ENCODE peak calls at places on chromosomes 1 and 21, in six cellular contexts. X, V, Q, J, N and B are unnamed samples.

GRCh38 chr21:31873696-31874599 is 1.1 kb downstream of the HUNK start:
- DNase-seq in X (peak; percentile 74), V (no peak), Q (peak; percentile 6), J (no peak), N (no peak), B (peak; percentile 43)

GRCh38 chr1:8538502-8538901 is 220.6 kb downstream of the SLC45A1 start:
- DNase-seq in X (no peak), V (no peak), Q (no peak), J (no peak), N (no peak), B (no peak)

GRCh38 chr1:41277371-41277994 is 35.4 kb upstream of the SCMH1 start:
- DNase-seq in X (no peak), V (no peak), Q (no peak), J (no peak), N (no peak), B (no peak)

GRCh38 chr1:214216031-214216430 is 64.9 kb upstream of the SMYD2 start:
- DNase-seq in X (no peak), V (no peak), Q (no peak), J (no peak), N (no peak), B (no peak)

GRCh38 chr21:35011681-35012080 is 37.4 kb downstream of the RUNX1 start:
- DNase-seq in X (no peak), V (no peak), Q (no peak), J (no peak), N (no peak), B (no peak)

GRCh38 chr1:48469616-48470500 is 2.1 kb downstream of the SPATA6 start:
- DNase-seq in X (no peak), V (peak; percentile 90), Q (peak; percentile 69), J (no peak), N (peak; percentile 60), B (no peak)

GRCh38 chr1:110921953-110922352 is 41.8 kb downstream of the LRIF1 start:
- DNase-seq in X (no peak), V (no peak), Q (no peak), J (no peak), N (no peak), B (no peak)

GRCh38 chr1:18949689-18950414 is 6.6 kb downstream of the IFFO2 start:
- DNase-seq in X (peak; percentile 46), V (peak; percentile 45), Q (no peak), J (no peak), N (no peak), B (peak; percentile 57)

GRCh38 chr1:39129514-39129913 is 75.0 kb upstream of the MACF1 start:
- DNase-seq in X (no peak), V (no peak), Q (peak; percentile 96), J (no peak), N (no peak), B (no peak)

GRCh38 chr1:188070848-188071247 is 1242.1 kb downstream of the PLA2G4A start:
- DNase-seq in X (peak; percentile 25), V (no peak), Q (no peak), J (no peak), N (no peak), B (no peak)

GRCh38 chr1:238652346-238652968 is 733.9 kb upstream of the CHRM3 start:
- DNase-seq in X (no peak), V (peak; percentile 80), Q (no peak), J (no peak), N (peak; percentile 81), B (no peak)

GRCh38 chr1:111976332-111976731 is 13.1 kb downstream of the KCND3 start:
- DNase-seq in X (no peak), V (no peak), Q (peak; percentile 76), J (no peak), N (no peak), B (no peak)

GRCh38 chr21:42524341-42525227 is 10.9 kb downstream of the SLC37A1 start:
- DNase-seq in X (peak; percentile 53), V (peak; percentile 89), Q (peak; percentile 91), J (no peak), N (peak; percentile 15), B (no peak)

GRCh38 chr1:22444856-22445255 is 6.8 kb upstream of the ZBTB40 start:
- DNase-seq in X (no peak), V (no peak), Q (no peak), J (no peak), N (no peak), B (no peak)

GRCh38 chr1:225892307-225892706 is 3.4 kb upstream of the LEFTY1 start:
- DNase-seq in X (no peak), V (no peak), Q (no peak), J (no peak), N (no peak), B (no peak)

GRCh38 chr1:222530852-222531251 is 17.1 kb downstream of the HHIPL2 start:
- DNase-seq in X (no peak), V (no peak), Q (peak; percentile 8), J (no peak), N (no peak), B (no peak)

GRCh38 chr1:85189120-85189519 is 11.7 kb downstream of the SYDE2 start:
- DNase-seq in X (no peak), V (no peak), Q (no peak), J (no peak), N (no peak), B (no peak)

GRCh38 chr1:32447469-32448185 is 17.2 kb upstream of the ZBTB8B start:
- DNase-seq in X (peak; percentile 81), V (peak; percentile 12), Q (no peak), J (no peak), N (peak; percentile 81), B (no peak)

GRCh38 chr1:178510155-178510554 is 2.8 kb upstream of the TEX35 start:
- DNase-seq in X (no peak), V (no peak), Q (no peak), J (no peak), N (no peak), B (no peak)

GRCh38 chr21:38170283-38170682 is 86.5 kb upstream of the KCNJ15 start:
- DNase-seq in X (peak; percentile 44), V (peak; percentile 13), Q (no peak), J (no peak), N (peak; percentile 17), B (no peak)

GRCh38 chr1:198913667-198914066 is 274.8 kb downstream of the PTPRC start:
- DNase-seq in X (no peak), V (peak; percentile 83), Q (no peak), J (no peak), N (no peak), B (no peak)

GRCh38 chr1:3717715-3718601 is 34.3 kb upstream of the CCDC27 start:
- DNase-seq in X (peak; percentile 81), V (no peak), Q (no peak), J (no peak), N (no peak), B (no peak)

GRCh38 chr1:161190962-161191521 is 7.8 kb downstream of the ADAMTS4 start:
- DNase-seq in X (no peak), V (no peak), Q (no peak), J (no peak), N (no peak), B (no peak)

GRCh38 chr1:155951753-155952504 is 10.5 kb downstream of the RXFP4 start:
- DNase-seq in X (no peak), V (no peak), Q (peak; percentile 22), J (no peak), N (no peak), B (no peak)

GRCh38 chr1:206672844-206673758 is 11.6 kb upstream of the MAPKAPK2 start:
- DNase-seq in X (no peak), V (no peak), Q (no peak), J (no peak), N (peak; percentile 54), B (no peak)

GRCh38 chr1:161505892-161506173 is 576 bp downstream of the FCGR2A start:
- DNase-seq in X (no peak), V (no peak), Q (no peak), J (no peak), N (no peak), B (no peak)

GRCh38 chr21:14768042-14768441 is 221.9 kb upstream of the SAMSN1 start:
- DNase-seq in X (no peak), V (no peak), Q (no peak), J (no peak), N (no peak), B (no peak)

GRCh38 chr1:192442736-192443135 is 125.9 kb downstream of the RGS21 start:
- DNase-seq in X (no peak), V (no peak), Q (no peak), J (no peak), N (no peak), B (no peak)

GRCh38 chr1:907611-908451 is 15.9 kb upstream of the SAMD11 start:
- DNase-seq in X (peak; percentile 11), V (no peak), Q (no peak), J (no peak), N (no peak), B (peak; percentile 21)

GRCh38 chr21:38912355-38912619 is 106.6 kb downstream of the ETS2 start:
- DNase-seq in X (no peak), V (no peak), Q (no peak), J (no peak), N (no peak), B (no peak)

GRCh38 chr1:110508038-110508437 is 10.9 kb downstream of the KCNA10 start:
- DNase-seq in X (peak; percentile 64), V (no peak), Q (no peak), J (no peak), N (no peak), B (no peak)

GRCh38 chr1:44798481-44799365 is 1.5 kb upstream of the PLK3 start:
- DNase-seq in X (no peak), V (no peak), Q (peak; percentile 75), J (no peak), N (no peak), B (no peak)

GRCh38 chr1:170267317-170267716 is 121.6 kb downstream of the NTMT2 start:
- DNase-seq in X (peak; percentile 28), V (peak; percentile 40), Q (no peak), J (no peak), N (peak; percentile 28), B (no peak)

GRCh38 chr1:17671741-17672140 is 83.4 kb upstream of the ACTL8 start:
- DNase-seq in X (peak; percentile 48), V (no peak), Q (peak; percentile 58), J (no peak), N (no peak), B (no peak)

GRCh38 chr1:6574025-6574620 is 5.7 kb upstream of the ZBTB48 start:
- DNase-seq in X (no peak), V (no peak), Q (no peak), J (no peak), N (no peak), B (no peak)

GRCh38 chr21:45869121-45870007 is 112.2 kb upstream of the COL6A1 start:
- DNase-seq in X (no peak), V (no peak), Q (no peak), J (no peak), N (peak; percentile 65), B (no peak)

GRCh38 chr1:156152628-156153027 is 757 bp upstream of the SEMA4A start:
- DNase-seq in X (no peak), V (no peak), Q (no peak), J (no peak), N (no peak), B (no peak)

GRCh38 chr1:246157516-246157915 is 349.6 kb downstream of the SMYD3 start:
- DNase-seq in X (no peak), V (no peak), Q (no peak), J (no peak), N (no peak), B (no peak)

GRCh38 chr1:233815865-233816264 is 88.6 kb upstream of the SLC35F3 start:
- DNase-seq in X (no peak), V (no peak), Q (no peak), J (no peak), N (no peak), B (no peak)

GRCh38 chr1:82227696-82228095 is 427.0 kb downstream of the ADGRL2 start:
- DNase-seq in X (no peak), V (peak; percentile 88), Q (peak; percentile 20), J (no peak), N (peak; percentile 21), B (no peak)